ENCODE peak calls at places on chromosome 5, in four cellular contexts. G is IMR-90, H is H7, Q is upper lobe of right lung. B is an unnamed sample.

GRCh38 chr5:159104058-159104651 is 4.4 kb upstream of the EBF1 start:
- DNase-seq in G (peak; percentile 21), H (peak; percentile 70), Q (peak; percentile 63), B (no peak)

GRCh38 chr5:2576823-2577222 is 174.7 kb downstream of the IRX2 start:
- DNase-seq in G (no peak), H (no peak), Q (no peak), B (no peak)

GRCh38 chr5:143887901-143888648 is 76.1 kb downstream of the HMHB1 start:
- DNase-seq in G (peak; percentile 75), H (no peak), Q (no peak), B (no peak)

GRCh38 chr5:78809444-78809843 is 160.9 kb upstream of the LHFPL2 start:
- DNase-seq in G (no peak), H (no peak), Q (no peak), B (no peak)

GRCh38 chr5:132979367-132979935 is 16.0 kb upstream of the AFF4 start:
- DNase-seq in G (peak; percentile 52), H (no peak), Q (no peak), B (no peak)

GRCh38 chr5:160757194-160757593 is 94.8 kb downstream of the ATP10B start:
- DNase-seq in G (no peak), H (no peak), Q (no peak), B (no peak)

GRCh38 chr5:81286059-81286617 is 15.2 kb upstream of the ZCCHC9 start:
- DNase-seq in G (no peak), H (no peak), Q (no peak), B (no peak)

GRCh38 chr5:119341452-119342349 is 14.1 kb upstream of the TNFAIP8 start:
- DNase-seq in G (no peak), H (no peak), Q (no peak), B (no peak)

GRCh38 chr5:154783774-154784460 is 28.7 kb downstream of the LARP1 start:
- DNase-seq in G (peak; percentile 32), H (no peak), Q (no peak), B (no peak)

GRCh38 chr5:160262151-160262550 is 32.8 kb downstream of the FABP6 start:
- DNase-seq in G (no peak), H (peak; percentile 65), Q (peak; percentile 36), B (peak; percentile 76)

GRCh38 chr5:171707441-171707790 is 78.2 kb upstream of the SMIM23 start:
- DNase-seq in G (no peak), H (no peak), Q (no peak), B (no peak)

GRCh38 chr5:127316013-127316412 is 25.4 kb downstream of the MEGF10 start:
- DNase-seq in G (no peak), H (no peak), Q (no peak), B (no peak)

GRCh38 chr5:96481396-96481795 is 48.3 kb upstream of the PCSK1 start:
- DNase-seq in G (no peak), H (no peak), Q (no peak), B (no peak)

GRCh38 chr5:137146402-137146889 is 352.7 kb downstream of the SPOCK1 start:
- DNase-seq in G (peak; percentile 96), H (no peak), Q (no peak), B (no peak)

GRCh38 chr5:159680095-159680494 is 236.2 kb upstream of the ADRA1B start:
- DNase-seq in G (no peak), H (no peak), Q (no peak), B (peak; percentile 12)

GRCh38 chr5:32852535-32852934 is 141.4 kb downstream of the NPR3 start:
- DNase-seq in G (peak; percentile 89), H (peak; percentile 23), Q (no peak), B (no peak)

GRCh38 chr5:166962470-166962869 is 1329.0 kb upstream of the WWC1 start:
- DNase-seq in G (no peak), H (no peak), Q (no peak), B (no peak)

GRCh38 chr5:177382423-177383029 is 1.7 kb upstream of the SLC34A1 start:
- DNase-seq in G (peak; percentile 18), H (peak; percentile 80), Q (no peak), B (no peak)

GRCh38 chr5:132260051-132260450 is 2.6 kb downstream of the PDLIM4 start:
- DNase-seq in G (peak; percentile 61), H (peak; percentile 16), Q (no peak), B (no peak)

GRCh38 chr5:71483355-71483754 is 27.9 kb downstream of the BDP1 start:
- DNase-seq in G (peak; percentile 92), H (no peak), Q (no peak), B (no peak)

GRCh38 chr5:122076669-122077450 is 1.2 kb downstream of the LOX start:
- DNase-seq in G (peak; percentile 76), H (peak; percentile 76), Q (peak; percentile 86), B (no peak)

GRCh38 chr5:127442085-127442484 is 75.4 kb upstream of the PRRC1 start:
- DNase-seq in G (peak; percentile 2), H (no peak), Q (no peak), B (peak; percentile 2)

GRCh38 chr5:143201589-143201988 is 201.9 kb downstream of the NR3C1 start:
- DNase-seq in G (peak; percentile 75), H (no peak), Q (no peak), B (no peak)

GRCh38 chr5:140242099-140242498 is 60.8 kb downstream of the PFDN1 start:
- DNase-seq in G (no peak), H (peak; percentile 57), Q (no peak), B (no peak)

GRCh38 chr5:105956456-105957177 is 1714.1 kb downstream of the EFNA5 start:
- DNase-seq in G (peak; percentile 35), H (no peak), Q (no peak), B (no peak)

GRCh38 chr5:36694351-36694750 is 87.9 kb downstream of the SLC1A3 start:
- DNase-seq in G (peak; percentile 8), H (no peak), Q (no peak), B (no peak)

DNA sequence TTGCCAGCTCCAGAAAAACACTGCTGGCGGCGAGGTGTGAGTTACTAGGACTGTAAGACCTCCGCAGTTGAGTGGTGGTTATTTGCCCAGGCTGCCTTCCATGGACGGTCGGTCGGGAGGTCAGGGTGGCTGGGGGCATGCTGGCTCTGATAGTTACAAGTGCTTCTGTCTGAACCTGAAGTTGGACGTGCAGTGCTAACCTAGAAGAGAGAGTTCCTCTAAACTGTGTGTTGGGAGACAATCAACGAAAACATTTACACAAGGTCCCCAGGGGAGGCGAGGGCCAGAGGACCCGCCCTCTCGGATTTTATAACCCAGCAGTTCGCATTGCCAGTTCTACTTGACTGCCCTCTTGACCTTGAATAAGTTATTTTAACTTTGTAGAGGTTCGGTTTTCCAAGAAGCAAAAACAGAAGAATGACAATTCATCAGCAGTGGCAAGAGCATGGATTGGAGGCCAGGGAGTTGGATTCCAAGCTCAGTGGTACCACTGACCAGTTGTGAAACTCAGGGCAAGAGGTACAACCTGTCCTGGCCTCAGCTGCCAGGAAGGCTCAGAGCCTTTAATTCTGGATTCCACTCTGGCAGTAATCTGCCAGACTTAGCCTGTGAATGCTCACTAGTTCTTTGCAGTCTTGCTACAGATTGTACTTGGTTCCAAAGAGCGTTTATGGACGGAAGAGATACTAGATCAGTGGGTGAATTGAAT is 28.7 kb upstream of the PDE8B start:
- DNase-seq in G (no peak), H (no peak), Q (no peak), B (no peak)
- H3K4me3 ChIP-seq in G (no peak overlapping the region), H (no peak overlapping the region), Q (no peak overlapping the region), B (no peak overlapping the region)

DNA sequence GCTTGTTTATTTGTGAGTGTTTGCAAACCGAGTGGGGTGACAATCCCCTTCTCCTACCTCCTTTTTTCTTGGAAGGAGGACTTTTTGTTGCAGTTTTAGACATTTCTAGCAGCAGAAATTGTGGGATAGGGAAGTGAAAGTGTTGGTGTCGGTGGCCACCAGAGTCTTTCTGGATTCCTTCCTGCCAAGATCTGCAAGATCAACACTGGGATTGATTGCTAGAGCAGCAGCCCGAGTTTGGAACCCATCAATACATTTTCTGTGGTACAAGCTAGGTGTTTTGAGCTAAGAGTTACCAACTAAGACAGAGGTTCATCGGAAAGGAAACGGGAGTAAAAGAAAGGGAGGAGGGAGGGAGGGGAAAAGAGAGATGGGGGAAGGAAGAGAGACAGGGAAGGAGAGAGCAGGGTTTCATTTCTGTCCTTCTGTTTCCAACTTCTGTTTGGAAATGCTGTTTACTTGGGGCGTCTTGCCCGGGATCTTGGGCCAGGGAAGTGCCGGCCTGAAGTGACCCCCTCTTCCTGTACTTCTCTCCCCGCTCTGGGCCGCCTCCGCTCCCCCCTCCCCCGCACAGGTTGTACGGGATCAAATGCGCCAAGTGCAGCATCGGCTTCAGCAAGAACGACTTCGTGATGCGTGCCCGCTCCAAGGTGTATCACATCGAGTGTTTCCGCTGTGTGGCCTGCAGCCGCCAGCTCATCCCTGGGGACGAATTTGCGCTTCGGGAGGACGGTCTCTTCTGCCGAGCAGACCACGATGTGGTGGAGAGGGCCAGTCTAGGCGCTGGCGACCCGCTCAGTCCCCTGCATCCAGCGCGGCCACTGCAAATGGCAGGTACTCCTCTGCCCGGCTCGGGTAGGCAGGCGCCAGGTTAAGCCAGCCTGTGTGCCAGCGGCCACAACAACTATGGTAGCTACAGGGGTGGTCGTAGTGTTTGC is 3.9 kb downstream of the ISL1 start:
- DNase-seq in G (no peak), H (peak; percentile 59), Q (no peak), B (no peak)
- H3K4me3 ChIP-seq in G (peak overlapping the region; percentile 5), H (peak overlapping the region; percentile 38), Q (no peak overlapping the region), B (no peak overlapping the region)

GRCh38 chr5:14249258-14250093 is 106.3 kb downstream of the TRIO start:
- DNase-seq in G (no peak), H (no peak), Q (no peak), B (no peak)
- H3K4me3 ChIP-seq in G (no peak overlapping the region), H (no peak overlapping the region), Q (no peak overlapping the region), B (no peak overlapping the region)

GRCh38 chr5:65102501-65102825 is 333.7 kb downstream of the CWC27 start:
- DNase-seq in G (no peak), H (peak; percentile 31), Q (no peak), B (no peak)
- H3K4me3 ChIP-seq in G (no peak overlapping the region), H (peak overlapping the region; percentile 30), Q (peak overlapping the region; percentile 68), B (no peak overlapping the region)

GRCh38 chr5:180209137-180209581 is at the start of gene RASGEF1C:
- DNase-seq in G (peak; percentile 47), H (peak; percentile 97), Q (peak; percentile 81), B (peak; percentile 35)
- H3K4me3 ChIP-seq in G (peak within 1 kb of the TSS; percentile 41), H (peak within 1 kb of the TSS; percentile 46), Q (peak within 1 kb of the TSS; percentile 16), B (peak within 1 kb of the TSS; percentile 44)

GRCh38 chr5:147234825-147235635 is at the start of gene STK32A:
- DNase-seq in G (no peak), H (peak; percentile 91), Q (peak; percentile 92), B (no peak)

DNA sequence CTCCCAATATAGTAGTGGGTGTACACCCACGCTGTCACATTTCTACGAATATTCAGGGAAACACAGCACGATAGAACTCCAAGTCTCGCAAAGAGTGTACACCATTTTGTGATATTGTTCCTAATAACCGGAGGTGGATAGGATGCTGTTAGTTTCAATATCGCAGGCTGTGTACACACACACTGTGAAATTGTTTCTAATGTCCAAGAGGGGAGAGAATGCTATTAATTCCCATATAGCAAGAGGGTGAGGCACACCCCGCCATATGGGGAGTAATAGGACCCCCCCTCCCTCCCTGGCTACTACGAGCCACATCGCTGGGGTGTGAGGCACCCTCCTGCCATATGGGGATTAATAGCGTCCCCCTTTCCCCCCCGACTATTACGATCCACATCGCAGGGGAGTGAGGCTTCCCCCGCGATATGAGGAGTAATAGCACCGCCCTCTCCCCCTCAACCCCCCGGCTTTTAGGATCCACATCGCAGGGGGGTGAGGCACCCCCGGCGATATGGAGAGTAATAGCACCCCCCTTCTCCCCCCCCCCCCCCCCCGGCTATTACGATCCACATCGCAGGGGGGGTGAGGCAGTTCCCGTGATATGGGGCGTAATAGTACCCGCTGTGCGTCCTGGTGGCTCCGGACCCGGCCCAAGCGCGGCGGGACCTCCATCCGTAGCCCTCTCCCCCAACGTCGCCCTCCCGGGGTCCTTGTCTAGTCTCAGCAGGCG is 565 bp upstream of the STK32A start:
- DNase-seq in G (no peak), H (peak; percentile 49), Q (no peak), B (no peak)
- H3K4me3 ChIP-seq in G (peak overlapping the region; percentile 33), H (peak overlapping the region; percentile 74), Q (peak overlapping the region; percentile 56), B (no peak overlapping the region)

B was measured in Jurkat, Clone E6-1.